ENCODE peak calls at places on chromosomes 11 and 22, in six cellular contexts. Z is K562, O is endothelial cell of umbilical vein, K is A549, Y is HepG2, X is GM12878. J is an unnamed sample.

GRCh38 chr11:10899542-10899830 is 41.6 kb upstream of the ZBED5 start:
- DNase-seq in Z (peak), O (no peak), K (no peak), Y (no peak), X (no peak), J (peak)

GRCh38 chr11:120318906-120319305 is 6.2 kb upstream of the TLCD5 start:
- DNase-seq in Z (no peak), O (no peak), K (no peak), Y (no peak), X (no peak), J (no peak)

GRCh38 chr11:45773271-45774022 is 31.5 kb upstream of the SLC35C1 start:
- DNase-seq in Z (no peak), O (no peak), K (no peak), Y (no peak), X (no peak), J (no peak)

GRCh38 chr11:124143034-124143433 is 27.8 kb downstream of the VWA5A start:
- DNase-seq in Z (no peak), O (no peak), K (no peak), Y (no peak), X (no peak), J (no peak)

GRCh38 chr11:74449369-74449931 is 17.9 kb downstream of the KCNE3 start:
- DNase-seq in Z (peak), O (peak), K (peak), Y (peak), X (peak), J (peak)

GRCh38 chr22:21989049-21989448 is 6.5 kb upstream of the TOP3B start:
- DNase-seq in Z (peak), O (no peak), K (no peak), Y (no peak), X (no peak), J (no peak)

GRCh38 chr22:21948390-21948789 is 4.3 kb downstream of the PPM1F start:
- DNase-seq in Z (no peak), O (no peak), K (no peak), Y (no peak), X (no peak), J (no peak)

GRCh38 chr11:72238492-72239295 is 5.3 kb downstream of the PHOX2A start:
- DNase-seq in Z (no peak), O (no peak), K (no peak), Y (no peak), X (no peak), J (no peak)

GRCh38 chr11:58513747-58514367 is 6.0 kb upstream of the OR5B21 start:
- DNase-seq in Z (peak), O (peak), K (peak), Y (peak), X (no peak), J (peak)

GRCh38 chr11:34825315-34825669 is 90.9 kb downstream of the APIP start:
- DNase-seq in Z (no peak), O (no peak), K (no peak), Y (no peak), X (no peak), J (no peak)

GRCh38 chr11:59918494-59918893 is 19.7 kb upstream of the OOSP1 start:
- DNase-seq in Z (no peak), O (no peak), K (no peak), Y (no peak), X (no peak), J (no peak)

GRCh38 chr11:77195071-77195705 is 67.1 kb downstream of the MYO7A start:
- DNase-seq in Z (no peak), O (no peak), K (no peak), Y (no peak), X (no peak), J (no peak)

GRCh38 chr22:29204617-29205183 is 996 bp upstream of the EMID1 start:
- DNase-seq in Z (peak), O (no peak), K (no peak), Y (no peak), X (no peak), J (peak)

GRCh38 chr11:110069158-110069737 is 23.9 kb upstream of the ZC3H12C start:
- DNase-seq in Z (no peak), O (peak), K (no peak), Y (no peak), X (no peak), J (peak)

DNA sequence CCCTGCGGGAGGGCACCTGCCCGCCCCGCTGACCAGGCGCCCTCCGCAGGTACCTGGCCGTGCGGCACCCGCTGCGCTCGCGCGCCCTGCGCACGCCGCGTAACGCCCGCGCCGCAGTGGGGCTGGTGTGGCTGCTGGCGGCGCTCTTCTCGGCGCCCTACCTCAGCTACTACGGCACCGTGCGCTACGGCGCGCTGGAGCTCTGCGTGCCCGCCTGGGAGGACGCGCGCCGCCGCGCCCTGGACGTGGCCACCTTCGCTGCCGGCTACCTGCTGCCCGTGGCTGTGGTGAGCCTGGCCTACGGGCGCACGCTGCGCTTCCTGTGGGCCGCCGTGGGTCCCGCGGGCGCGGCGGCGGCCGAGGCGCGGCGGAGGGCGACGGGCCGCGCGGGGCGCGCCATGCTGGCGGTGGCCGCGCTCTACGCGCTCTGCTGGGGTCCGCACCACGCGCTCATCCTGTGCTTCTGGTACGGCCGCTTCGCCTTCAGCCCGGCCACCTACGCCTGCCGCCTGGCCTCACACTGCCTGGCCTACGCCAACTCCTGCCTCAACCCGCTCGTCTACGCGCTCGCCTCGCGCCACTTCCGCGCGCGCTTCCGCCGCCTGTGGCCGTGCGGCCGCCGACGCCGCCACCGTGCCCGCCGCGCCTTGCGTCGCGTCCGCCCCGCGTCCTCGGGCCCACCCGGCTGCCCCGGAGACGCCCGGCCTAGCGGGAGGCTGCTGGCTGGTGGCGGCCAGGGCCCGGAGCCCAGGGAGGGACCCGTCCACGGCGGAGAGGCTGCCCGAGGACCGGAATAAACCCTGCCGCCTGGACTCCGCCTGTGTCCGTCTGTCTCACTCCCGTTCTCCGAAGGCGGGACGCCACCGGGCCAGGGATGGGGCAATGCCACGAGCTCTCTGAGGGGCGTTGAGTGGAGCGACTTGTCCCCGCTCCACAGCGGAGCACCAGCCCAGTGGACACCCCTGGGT is 1.8 kb downstream of the GALR3 start:
- DNase-seq in Z (no peak), O (no peak), K (no peak), Y (no peak), X (no peak), J (no peak)
- TF ChIP-seq MYC in Z (no peak), O (no peak), K (no peak), Y (no peak), X (no peak), J (no peak)

GRCh38 chr11:86245369-86246292 is 1.1 kb downstream of the EED start:
- DNase-seq in Z (peak), O (peak), K (no peak), Y (peak), X (no peak), J (peak)
- TF ChIP-seq MAX in Z (no peak), O (no peak), K (no peak), Y (no peak), X (no peak), J (no peak)

DNA sequence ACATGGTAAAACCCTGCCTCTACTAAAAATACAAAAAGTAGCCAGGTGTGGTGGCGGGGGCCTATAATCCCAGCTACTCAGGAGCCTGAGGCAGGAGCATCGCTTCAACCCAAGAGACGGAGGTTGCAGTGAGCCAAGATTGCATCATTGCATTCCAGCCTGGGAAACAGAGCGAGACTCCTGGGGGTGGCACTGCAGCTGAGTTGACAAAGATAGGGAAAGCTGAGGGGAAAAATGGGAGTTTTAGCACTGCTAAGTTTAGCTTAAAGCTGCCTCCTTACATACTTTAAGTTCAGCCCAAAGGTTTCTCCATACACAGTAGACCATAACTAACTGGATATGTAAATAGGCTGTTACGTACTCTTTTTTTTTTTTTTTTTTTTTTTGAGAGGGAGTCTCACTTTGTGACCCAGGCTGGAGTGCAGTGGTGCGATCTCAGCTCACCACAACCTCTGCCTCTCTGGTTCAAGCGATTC is 9.0 kb upstream of the USP28 start:
- DNase-seq in Z (no peak), O (no peak), K (no peak), Y (peak), X (no peak), J (no peak)
- TF ChIP-seq MYC in Z (no peak), O (no peak), K (no peak), Y (no peak), X (no peak), J (no peak)

GRCh38 chr11:128884703-128885338 is 6.3 kb upstream of the KCNJ5 start:
- DNase-seq in Z (peak), O (peak), K (peak), Y (peak), X (no peak), J (peak)
- TF ChIP-seq MAX in Z (no peak), O (no peak), K (no peak), Y (no peak), X (no peak), J (peak)

GRCh38 chr11:15346907-15347306 is 232.2 kb downstream of the INSC start:
- DNase-seq in Z (no peak), O (no peak), K (no peak), Y (no peak), X (no peak), J (no peak)

GRCh38 chr11:15347969-15348734 is 233.4 kb downstream of the INSC start:
- DNase-seq in Z (no peak), O (no peak), K (no peak), Y (no peak), X (no peak), J (peak)

DNA sequence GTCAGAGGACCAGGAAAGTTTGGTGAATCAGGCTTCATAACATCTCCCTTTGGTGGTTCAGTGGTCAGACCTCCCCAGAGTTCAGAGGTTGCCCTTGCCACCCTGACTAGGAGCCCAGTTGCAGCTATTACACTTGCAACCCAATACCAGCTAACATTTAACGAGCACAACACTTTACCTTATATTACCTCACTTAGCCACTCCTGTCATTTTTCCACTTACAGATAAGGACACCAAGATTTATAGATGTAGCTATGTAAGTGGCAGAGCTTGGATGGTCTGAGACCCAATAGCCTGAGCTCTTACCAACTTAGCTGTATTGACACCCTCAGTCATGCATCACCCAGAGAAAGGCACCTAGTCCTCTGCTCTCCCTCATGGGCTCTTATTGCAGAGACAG is 234.7 kb downstream of the INSC start:
- DNase-seq in Z (no peak), O (no peak), K (no peak), Y (no peak), X (no peak), J (no peak)
- TF ChIP-seq MYC in Z (no peak), O (no peak), K (no peak), Y (no peak), X (no peak), J (no peak)

GRCh38 chr11:14656536-14657457 is 13.2 kb downstream of the PDE3B start:
- DNase-seq in Z (peak), O (no peak), K (no peak), Y (peak), X (no peak), J (no peak)
- TF ChIP-seq MAX in Z (no peak), O (no peak), K (no peak), Y (no peak), X (no peak), J (no peak)

GRCh38 chr11:57484141-57484710 is 23.9 kb downstream of the RTN4RL2 start:
- DNase-seq in Z (no peak), O (no peak), K (no peak), Y (no peak), X (no peak), J (peak)

GRCh38 chr11:57483570-57483934 is 23.2 kb downstream of the RTN4RL2 start:
- DNase-seq in Z (no peak), O (no peak), K (no peak), Y (no peak), X (no peak), J (no peak)

GRCh38 chr11:57481915-57482781 is 21.8 kb downstream of the RTN4RL2 start:
- DNase-seq in Z (no peak), O (no peak), K (no peak), Y (no peak), X (no peak), J (no peak)

GRCh38 chr11:57481315-57481714 is 21.0 kb downstream of the RTN4RL2 start:
- DNase-seq in Z (no peak), O (no peak), K (no peak), Y (no peak), X (no peak), J (no peak)

DNA sequence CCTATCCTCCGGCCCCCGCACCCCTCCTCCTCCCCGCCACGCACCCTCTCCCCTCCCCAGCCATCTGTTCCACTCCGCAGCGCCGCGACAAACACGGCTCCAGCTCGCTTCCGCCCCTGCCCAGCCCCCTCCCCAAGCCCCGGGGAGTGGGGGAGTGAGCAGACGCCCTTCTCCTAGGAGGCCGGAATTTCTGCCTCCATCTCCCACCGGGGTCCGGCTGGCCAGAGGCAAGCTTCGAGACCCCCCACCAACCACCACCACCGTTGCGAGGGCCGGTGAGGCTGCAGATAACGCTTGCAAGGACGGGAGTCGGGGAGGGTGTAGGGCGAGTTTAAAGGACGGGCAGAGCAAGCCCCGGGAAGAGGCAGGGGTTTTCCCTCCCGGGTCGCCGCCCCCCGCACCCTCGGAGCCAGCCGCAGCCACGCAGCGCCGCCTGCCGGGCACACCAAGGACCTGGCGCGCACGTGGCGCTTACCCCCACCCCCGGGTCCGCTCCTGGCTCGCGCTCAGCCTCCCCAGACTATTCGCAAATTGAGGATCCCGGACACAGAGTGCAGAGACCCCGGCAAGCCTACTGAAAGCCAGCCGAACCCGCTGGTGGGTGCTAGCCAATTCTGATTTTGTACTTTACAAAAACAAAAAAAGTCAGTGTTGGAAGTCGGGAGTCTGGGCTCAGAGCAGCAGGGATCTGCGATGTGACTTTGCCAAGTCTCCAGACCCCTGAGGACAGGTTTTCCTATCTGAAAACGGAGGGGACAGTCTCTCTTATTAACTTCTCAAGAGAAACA is 22.6 kb downstream of the RTN4RL2 start:
- DNase-seq in Z (no peak), O (peak), K (peak), Y (no peak), X (no peak), J (peak)
- TF ChIP-seq MYC in Z (no peak), O (peak), K (peak), Y (no peak), X (peak), J (no peak)

DNA sequence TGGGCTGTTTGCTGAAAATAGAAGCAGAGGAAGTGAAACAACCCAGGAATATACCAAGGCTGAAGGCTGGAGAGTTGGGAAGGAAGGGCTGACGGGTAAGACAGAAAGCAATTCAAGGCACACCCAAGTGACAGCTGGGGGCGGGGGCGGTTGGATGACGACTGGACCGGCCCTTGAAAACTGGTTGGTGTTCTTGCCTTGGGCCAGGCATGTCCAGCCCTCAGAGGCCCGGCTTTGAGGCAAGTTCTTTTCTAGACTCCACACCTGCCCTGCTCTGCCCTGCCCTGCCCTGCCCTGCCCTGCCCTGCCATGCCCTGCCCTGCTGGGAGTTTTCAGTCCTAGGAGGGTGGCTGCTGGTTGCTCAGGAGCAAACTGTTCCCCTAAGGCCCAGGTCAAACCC is 34.2 kb upstream of the CACNG2 start:
- DNase-seq in Z (no peak), O (no peak), K (no peak), Y (no peak), X (no peak), J (no peak)
- TF ChIP-seq MAX in Z (no peak), O (no peak), K (no peak), Y (no peak), X (no peak), J (no peak)